ENCODE peak calls at places on chromosomes 16 and 17, in four cellular contexts. T, X, S and P are unnamed samples. For H3K27me3, the result is how much of the 10 kb centered on the place peaks cover.

GRCh38 chr16:87930456-87930855 is 5.9 kb downstream of the CA5A start:
- DNase-seq in X (peak), T (no peak), S (no peak), P (peak)

GRCh38 chr17:66637491-66637890 is 197.4 kb upstream of the CACNG5 start:
- DNase-seq in X (no peak), S (no peak), T (no peak), P (no peak)

GRCh38 chr17:42409467-42410351 is 13.3 kb downstream of the CAVIN1 start:
- DNase-seq in X (no peak), T (no peak), S (peak), P (no peak)

GRCh38 chr17:76134911-76135809 is 5.9 kb downstream of the FOXJ1 start:
- DNase-seq in T (peak), X (peak), S (no peak), P (no peak)

GRCh38 chr16:59633996-59634579 is 900.0 kb upstream of the GOT2 start:
- DNase-seq in T (no peak), X (no peak), S (no peak), P (no peak)

GRCh38 chr17:64393000-64393402 is 2.3 kb upstream of the PECAM1 start:
- DNase-seq in X (no peak), T (no peak), S (no peak), P (no peak)

GRCh38 chr16:70749681-70750601 is 51.0 kb downstream of the VAC14 start:
- DNase-seq in X (peak), T (no peak), S (no peak), P (peak)

GRCh38 chr17:1470774-1471462 is 14.9 kb upstream of the CRK start:
- DNase-seq in X (no peak), S (no peak), T (no peak), P (no peak)

GRCh38 chr16:87304951-87305350 is 12.2 kb downstream of the C16orf95 start:
- DNase-seq in T (no peak), X (peak), S (no peak), P (no peak)

GRCh38 chr16:84718-85452 is 6.9 kb downstream of the MPG start:
- DNase-seq in T (peak), X (no peak), S (peak), P (no peak)

GRCh38 chr17:65332375-65332774 is 195.2 kb downstream of the RGS9 start:
- DNase-seq in X (peak), S (no peak), T (no peak), P (no peak)

GRCh38 chr16:22386976-22387375 is 12.6 kb upstream of the CDR2 start:
- DNase-seq in S (no peak), X (no peak), T (no peak), P (no peak)

GRCh38 chr17:39018267-39019134 is 51.3 kb upstream of the FBXO47 start:
- DNase-seq in X (no peak), T (no peak), S (no peak), P (no peak)

GRCh38 chr16:15644306-15644961 is 1.5 kb upstream of the MARF1 start:
- DNase-seq in T (no peak), X (no peak), S (no peak), P (peak)

GRCh38 chr17:2474371-2474770 is 37.3 kb downstream of the METTL16 start:
- DNase-seq in X (no peak), S (no peak), T (no peak), P (no peak)

GRCh38 chr17:17127730-17128291 is 78.3 kb downstream of the PLD6 start:
- DNase-seq in T (peak), X (no peak), S (no peak), P (no peak)

GRCh38 chr16:64242510-64242909 is 879.4 kb downstream of the CDH11 start:
- DNase-seq in S (no peak), T (no peak), X (no peak), P (no peak)

GRCh38 chr17:29572691-29573557 is 4.4 kb downstream of the TP53I13 start:
- DNase-seq in T (peak), X (peak), S (peak), P (peak)

GRCh38 chr17:55121268-55121667 is 143.5 kb upstream of the HLF start:
- DNase-seq in X (no peak), S (no peak), T (no peak), P (no peak)

GRCh38 chr17:19747829-19748806 is at the start of gene ALDH3A1:
- DNase-seq in X (no peak), S (no peak), T (no peak), P (no peak)

GRCh38 chr16:35431829-35432663 is 1972.6 kb downstream of the TP53TG3F start:
- DNase-seq in X (peak), T (no peak), S (no peak), P (peak)

GRCh38 chr16:29761882-29762281 is 16.1 kb upstream of the C16orf54 start:
- DNase-seq in T (no peak), X (no peak), S (no peak), P (no peak)

GRCh38 chr16:22424161-22424937 is 49.9 kb upstream of the CDR2 start:
- DNase-seq in X (no peak), T (no peak), S (peak), P (no peak)

GRCh38 chr17:21357281-21357680 is 18.9 kb upstream of the KCNJ12 start:
- DNase-seq in T (no peak), X (no peak), S (no peak), P (no peak)

GRCh38 chr16:25395528-25395927 is 137.9 kb upstream of the ZKSCAN2 start:
- DNase-seq in X (peak), S (no peak), T (no peak), P (no peak)

GRCh38 chr16:4511441-4512082 is 27.0 kb downstream of the CDIP1 start:
- DNase-seq in T (peak), X (peak), S (no peak), P (peak)

GRCh38 chr16:57988929-57989328 is 11.5 kb downstream of the ZNF319 start:
- DNase-seq in X (peak), S (no peak), T (peak), P (no peak)

GRCh38 chr16:23424292-23424958 is 28.6 kb downstream of the COG7 start:
- DNase-seq in X (no peak), T (no peak), S (no peak), P (no peak)

GRCh38 chr17:38611872-38612376 is 6.2 kb upstream of the SRCIN1 start:
- DNase-seq in X (no peak), S (no peak), T (no peak), P (no peak)

GRCh38 chr17:68613739-68614298 is 12.7 kb upstream of the FAM20A start:
- DNase-seq in S (peak), X (peak), T (no peak), P (peak)

GRCh38 chr16:88951989-88952388 is 25.0 kb downstream of the CBFA2T3 start:
- DNase-seq in X (no peak), S (peak), T (peak), P (no peak)

GRCh38 chr16:81616321-81617020 is 162.6 kb upstream of the PLCG2 start:
- DNase-seq in X (peak), T (peak), S (peak), P (peak)

GRCh38 chr16:49622084-49622390 is 233.9 kb downstream of the ZNF423 start:
- DNase-seq in T (peak), S (no peak), X (no peak), P (no peak)

GRCh38 chr16:52515068-52515671 is 31.8 kb downstream of the TOX3 start:
- DNase-seq in S (no peak), X (no peak), T (no peak), P (no peak)

DNA sequence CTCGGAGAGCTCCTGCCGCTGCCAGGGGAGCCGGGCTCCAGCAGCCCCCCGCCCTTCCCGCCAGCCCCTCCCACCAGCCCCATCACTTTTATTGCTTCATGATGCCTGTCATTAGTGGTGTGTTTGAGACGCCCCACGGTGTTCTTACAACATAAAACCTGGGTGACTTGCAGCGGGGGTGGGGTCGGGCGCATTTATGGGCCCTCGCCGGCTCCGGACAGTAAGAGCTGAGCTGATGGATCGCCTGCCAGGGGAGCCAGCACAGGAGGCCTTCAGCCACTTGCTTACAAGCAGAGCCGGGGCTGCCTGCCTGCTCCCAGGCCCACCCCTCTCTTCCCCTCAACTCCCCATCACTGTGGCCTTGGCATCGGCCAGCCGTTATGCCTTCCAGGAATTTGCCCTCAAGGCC is 82.9 kb upstream of the CBX4 start:
- DNase-seq in T (no peak), S (no peak), X (no peak), P (no peak)
- H3K27me3 ChIP-seq in T (under half), S (under half), X (under half), P (under half)

DNA sequence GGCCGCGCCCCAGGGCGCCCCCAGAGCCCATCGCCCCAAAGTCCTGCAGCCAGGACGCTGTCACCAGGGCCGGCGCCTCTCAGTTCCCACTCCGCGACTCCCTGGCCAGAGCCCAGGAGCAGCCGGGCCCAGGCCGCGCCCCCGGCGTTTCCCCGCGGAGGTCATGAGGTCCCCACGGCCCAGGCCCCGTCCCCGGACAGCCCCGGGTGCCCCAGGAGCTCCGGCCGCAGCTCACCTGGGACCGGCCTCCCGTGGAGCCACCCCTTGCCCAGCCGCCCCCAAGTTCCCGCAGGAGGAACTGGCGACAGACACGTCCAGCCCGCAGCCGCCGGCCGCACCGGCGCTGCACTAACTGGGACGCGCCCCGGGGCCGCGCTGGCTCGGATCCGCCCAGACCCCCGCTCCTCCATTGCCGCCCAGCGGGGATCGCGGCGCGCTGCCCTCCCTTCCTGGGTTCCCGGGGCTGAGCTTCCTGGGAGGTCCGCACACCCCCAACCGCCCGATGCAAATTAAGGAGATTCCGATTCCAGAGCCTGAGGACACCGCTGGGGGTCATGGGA is 9.7 kb downstream of the AHSP start:
- DNase-seq in T (no peak), X (peak), S (peak), P (peak)
- H3K27me3 ChIP-seq in T (half or more), X (under half), S (half or more), P (under half)

GRCh38 chr16:9186061-9186460 is 94.6 kb downstream of the HAPSTR1 start:
- DNase-seq in X (no peak), T (no peak), S (no peak), P (no peak)
- H3K27me3 ChIP-seq in X (under half), T (under half), S (under half), P (under half)

DNA sequence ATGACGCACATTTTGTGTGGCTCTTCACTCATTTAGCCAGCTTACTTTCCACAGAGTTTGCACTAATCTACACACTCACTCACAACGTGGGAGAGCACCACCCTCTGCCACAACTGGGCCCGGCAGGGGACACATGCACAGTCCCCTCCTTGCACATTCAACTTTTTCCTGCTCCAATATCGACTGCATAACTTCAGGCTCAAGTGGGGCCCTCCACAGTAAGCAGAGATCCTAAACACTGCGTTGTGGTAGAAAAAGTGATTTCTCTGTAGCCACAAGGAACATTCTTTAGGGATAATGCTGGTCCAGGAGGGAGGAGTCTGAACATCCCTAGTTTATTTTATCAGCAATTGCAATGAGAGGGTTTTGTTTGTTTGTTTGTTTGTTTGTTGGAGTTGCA is 40.0 kb downstream of the MRPS23 start:
- DNase-seq in T (no peak), X (no peak), S (no peak), P (no peak)
- H3K27me3 ChIP-seq in T (under half), X (under half), S (under half), P (under half)

DNA sequence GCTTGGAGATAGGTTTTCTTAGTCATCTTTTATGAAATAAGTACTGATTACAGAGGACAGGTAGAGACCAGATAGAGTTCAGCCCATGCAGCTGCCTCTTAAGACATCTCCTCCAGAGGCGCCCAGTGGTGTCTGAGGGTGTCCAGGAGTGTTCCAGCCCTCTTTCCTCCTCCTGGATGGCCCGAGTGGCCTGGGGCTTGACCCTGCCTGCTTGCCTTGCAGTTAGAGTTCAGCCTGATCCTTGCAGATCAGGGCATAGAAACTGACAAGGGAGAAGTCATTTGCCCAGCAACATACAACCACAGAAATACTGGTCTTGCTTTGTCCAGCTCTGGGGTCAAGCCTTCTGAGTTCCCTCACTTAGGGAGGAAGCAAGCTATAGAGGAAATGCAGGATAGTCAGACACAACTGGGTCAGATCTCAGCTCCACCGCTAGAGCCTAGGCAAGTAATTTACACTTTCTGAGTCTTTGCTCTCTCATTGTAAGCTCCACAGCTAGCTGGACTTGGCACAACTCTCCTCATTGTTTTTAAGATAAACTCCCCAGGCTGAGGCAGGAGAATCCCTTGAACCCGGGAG is 3.6 kb upstream of the CCL1 start:
- DNase-seq in S (no peak), X (no peak), T (no peak), P (no peak)
- H3K27me3 ChIP-seq in S (under half), X (under half), T (under half), P (under half)

GRCh38 chr16:1170076-1170418 is 17.1 kb downstream of the CACNA1H start:
- DNase-seq in X (peak), S (no peak), T (no peak), P (no peak)
- H3K27me3 ChIP-seq in X (under half), S (half or more), T (under half), P (half or more)